ENCODE peak calls at places on chromosomes 3 and 15, in seven cellular contexts. Y is tibial nerve; R is CD8-positive, alpha-beta memory T cell; L is astrocyte; O is aorta; F is ovary; Z is HepG2. K is an unnamed sample.

GRCh38 chr3:171116365-171116764 is 89.8 kb upstream of the SLC2A2 start:
- DNase-seq in Y (no peak), R (no peak), L (peak; percentile 43), O (no peak), F (no peak), Z (no peak), K (no peak)

GRCh38 chr3:54577313-54577712 is 350.5 kb downstream of the LRTM1 start:
- DNase-seq in Y (no peak), R (no peak), L (no peak), O (no peak), F (no peak), Z (no peak), K (no peak)

GRCh38 chr3:147153830-147154539 is 252.4 kb downstream of the ZIC4 start:
- DNase-seq in Y (no peak), R (no peak), L (no peak), O (no peak), F (no peak), Z (no peak), K (no peak)

GRCh38 chr3:15539066-15539465 is 17.6 kb upstream of the COLQ start:
- DNase-seq in Y (no peak), R (no peak), L (no peak), O (no peak), F (no peak), Z (no peak), K (no peak)

GRCh38 chr3:29693863-29694262 is 413.0 kb downstream of the RBMS3 start:
- DNase-seq in Y (no peak), R (no peak), L (peak; percentile 97), O (no peak), F (no peak), Z (no peak), K (no peak)

GRCh38 chr15:81292516-81293001 is 31.4 kb downstream of the STARD5 start:
- DNase-seq in Y (no peak), R (peak; percentile 39), L (no peak), O (peak; percentile 42), F (no peak), Z (no peak), K (peak; percentile 72)

GRCh38 chr3:171380711-171381435 is 79.3 kb downstream of the TNIK start:
- DNase-seq in Y (no peak), R (no peak), L (no peak), O (no peak), F (no peak), Z (no peak), K (no peak)

GRCh38 chr3:61168286-61168685 is 83.0 kb downstream of the FHIT start:
- DNase-seq in Y (no peak), R (no peak), L (no peak), O (no peak), F (no peak), Z (no peak), K (no peak)

GRCh38 chr3:43765417-43766030 is 74.8 kb downstream of the ABHD5 start:
- DNase-seq in Y (peak; percentile 51), R (no peak), L (peak; percentile 33), O (no peak), F (no peak), Z (no peak), K (no peak)

GRCh38 chr3:136955813-136956212 is 2.0 kb upstream of the IL20RB start:
- DNase-seq in Y (no peak), R (no peak), L (peak; percentile 93), O (no peak), F (no peak), Z (peak; percentile 81), K (no peak)

GRCh38 chr3:175349181-175349580 is 490.0 kb downstream of the NAALADL2 start:
- DNase-seq in Y (no peak), R (no peak), L (peak; percentile 75), O (no peak), F (no peak), Z (no peak), K (no peak)
- H3K4me1 ChIP-seq in Y (peaks cover 9% of the 10 kb centered on the region), R (no peaks in the 10 kb centered on the region), L (peaks cover 11% of the 10 kb centered on the region), O (peaks cover 2% of the 10 kb centered on the region), F (no peaks in the 10 kb centered on the region), Z (no peaks in the 10 kb centered on the region), K (no peaks in the 10 kb centered on the region)

DNA sequence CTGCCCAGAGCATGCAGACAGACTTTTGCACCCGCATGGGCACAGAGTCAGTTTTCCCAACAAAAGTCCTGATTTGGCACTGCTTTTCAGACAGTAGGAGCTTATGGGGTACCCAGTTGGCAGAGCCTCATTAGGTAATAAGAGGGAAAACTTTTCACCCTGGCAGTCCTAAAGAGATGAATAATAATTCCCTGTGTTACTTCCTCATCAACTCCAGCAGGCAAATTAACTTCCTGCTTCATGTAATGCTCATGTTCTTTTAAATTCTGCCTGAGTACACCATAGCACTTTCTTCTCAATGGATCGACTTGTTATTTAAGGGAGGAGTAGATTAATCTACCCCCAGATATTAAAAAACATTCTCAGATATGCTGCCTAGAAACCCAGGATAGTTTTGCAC is 214.4 kb downstream of the KCNMB2 start:
- DNase-seq in Y (no peak), R (no peak), L (no peak), O (no peak), F (no peak), Z (no peak), K (no peak)
- H3K27ac ChIP-seq in Y (no peak overlapping the region), R (no peak overlapping the region), L (no peak overlapping the region), O (no peak overlapping the region), F (no peak overlapping the region), Z (no peak overlapping the region), K (no peak overlapping the region)

GRCh38 chr15:90981681-90982080 is 12.7 kb downstream of the PRC1 start:
- DNase-seq in Y (no peak), R (no peak), L (no peak), O (no peak), F (no peak), Z (no peak), K (no peak)
- H3K4me3 ChIP-seq in Y (no peak overlapping the region), R (no peak overlapping the region), L (no peak overlapping the region), O (no peak overlapping the region), F (no peak overlapping the region), Z (no peak overlapping the region), K (no peak overlapping the region)

DNA sequence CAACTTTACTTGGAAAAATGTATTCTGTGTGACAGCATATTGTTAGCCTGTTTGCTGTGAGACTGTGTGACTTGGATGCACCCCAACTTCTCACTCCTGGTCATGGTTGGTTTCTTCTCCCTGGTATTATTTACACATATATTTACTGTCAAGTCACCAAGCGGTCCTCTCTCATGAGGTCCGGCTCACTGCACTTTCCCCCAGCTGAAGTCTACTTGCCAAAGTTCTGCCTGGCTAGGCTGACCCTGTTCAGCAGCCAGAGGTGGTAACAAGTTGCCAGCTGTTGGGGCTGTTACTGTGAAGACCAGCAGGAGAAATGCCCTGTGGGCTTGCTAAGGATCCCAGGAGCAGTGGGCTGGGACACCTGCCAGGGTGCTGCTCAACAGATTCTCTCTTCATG is 337.5 kb downstream of the MFSD1 start:
- DNase-seq in Y (no peak), R (no peak), L (no peak), O (no peak), F (no peak), Z (no peak), K (no peak)
- H3K4me1 ChIP-seq in Y (no peaks in the 10 kb centered on the region), R (no peaks in the 10 kb centered on the region), L (no peaks in the 10 kb centered on the region), O (no peaks in the 10 kb centered on the region), F (no peaks in the 10 kb centered on the region), Z (no peaks in the 10 kb centered on the region), K (no peaks in the 10 kb centered on the region)

GRCh38 chr3:58175429-58176184 is 35.2 kb downstream of the DNASE1L3 start:
- DNase-seq in Y (no peak), R (no peak), L (peak; percentile 46), O (peak; percentile 46), F (peak; percentile 51), Z (peak; percentile 95), K (no peak)
- H3K27ac ChIP-seq in Y (peak overlapping the region; percentile 53), R (no peak overlapping the region), L (no peak overlapping the region), O (no peak overlapping the region), F (peak overlapping the region; percentile 61), Z (peak overlapping the region; percentile 95), K (no peak overlapping the region)

GRCh38 chr15:32716960-32717289 is 879 bp upstream of the GREM1 start:
- DNase-seq in Y (no peak), R (no peak), L (no peak), O (no peak), F (no peak), Z (no peak), K (no peak)
- H3K4me3 ChIP-seq in Y (peak overlapping the region; percentile 25), R (no peak overlapping the region), L (peak overlapping the region; percentile 60), O (no peak overlapping the region), F (no peak overlapping the region), Z (no peak overlapping the region), K (no peak overlapping the region)

GRCh38 chr15:40331637-40332036 is 8.1 kb downstream of the INAFM2 start:
- DNase-seq in Y (no peak), R (no peak), L (no peak), O (peak; percentile 40), F (no peak), Z (no peak), K (no peak)
- H3K4me1 ChIP-seq in Y (peaks cover 69% of the 10 kb centered on the region), R (peaks cover 15% of the 10 kb centered on the region), L (peaks cover 37% of the 10 kb centered on the region), O (peaks cover 5% of the 10 kb centered on the region), F (peaks cover 12% of the 10 kb centered on the region), Z (peaks cover 19% of the 10 kb centered on the region), K (no peaks in the 10 kb centered on the region)